ENCODE peak calls at places on chromosomes 1 and 21, in four cellular contexts. G is mucosa of descending colon, Q is thoracic aorta, Y is colonic mucosa. T is an unnamed sample.

GRCh38 chr1:33348194-33348593 is 27.3 kb upstream of the A3GALT2 start:
- DNase-seq in G (no peak), Q (no peak), Y (no peak), T (no peak)

GRCh38 chr1:22872971-22873664 is 99.5 kb downstream of the LACTBL1 start:
- DNase-seq in G (no peak), Q (no peak), Y (no peak), T (no peak)

GRCh38 chr1:117167402-117167801 is 43.3 kb downstream of the VTCN1 start:
- DNase-seq in G (no peak), Q (no peak), Y (no peak), T (no peak)

GRCh38 chr1:154851392-154852177 is 18.5 kb downstream of the KCNN3 start:
- DNase-seq in G (no peak), Q (no peak), Y (no peak), T (no peak)

GRCh38 chr21:37496972-37497371 is 130.4 kb downstream of the DYRK1A start:
- DNase-seq in G (no peak), Q (no peak), Y (no peak), T (no peak)

GRCh38 chr1:63960326-63960725 is 186.5 kb downstream of the ROR1 start:
- DNase-seq in G (no peak), Q (no peak), Y (no peak), T (no peak)

GRCh38 chr1:180507826-180508724 is 5.7 kb upstream of the ACBD6 start:
- DNase-seq in G (no peak), Q (no peak), Y (no peak), T (no peak)

GRCh38 chr1:160726114-160726497 is 12.9 kb upstream of the SLAMF7 start:
- DNase-seq in G (no peak), Q (no peak), Y (no peak), T (no peak)

GRCh38 chr1:100034465-100034864 is 64.7 kb downstream of the SLC35A3 start:
- DNase-seq in G (no peak), Q (no peak), Y (no peak), T (no peak)

GRCh38 chr1:53316058-53316741 is 11.7 kb downstream of the LRP8 start:
- DNase-seq in G (no peak), Q (no peak), Y (no peak), T (no peak)

GRCh38 chr1:150753416-150753815 is 12.2 kb downstream of the CTSS start:
- DNase-seq in G (peak; percentile 54), Q (no peak), Y (peak; percentile 56), T (no peak)

GRCh38 chr1:180131510-180131909 is 23.2 kb upstream of the QSOX1 start:
- DNase-seq in G (no peak), Q (no peak), Y (no peak), T (no peak)

GRCh38 chr1:192277635-192278034 is 39.2 kb upstream of the RGS21 start:
- DNase-seq in G (no peak), Q (no peak), Y (no peak), T (no peak)

GRCh38 chr1:163090321-163090945 is 21.3 kb downstream of the RGS4 start:
- DNase-seq in G (no peak), Q (no peak), Y (no peak), T (no peak)

GRCh38 chr1:40618108-40618507 is 47.4 kb downstream of the RIMS3 start:
- DNase-seq in G (no peak), Q (no peak), Y (no peak), T (no peak)

GRCh38 chr1:19768321-19769210 is 31.1 kb downstream of the TMCO4 start:
- DNase-seq in G (no peak), Q (no peak), Y (no peak), T (no peak)

GRCh38 chr1:170303034-170303433 is 157.3 kb downstream of the NTMT2 start:
- DNase-seq in G (no peak), Q (no peak), Y (no peak), T (no peak)

GRCh38 chr1:232767381-232768074 is 37.7 kb upstream of the MAP10 start:
- DNase-seq in G (peak; percentile 90), Q (peak; percentile 15), Y (peak; percentile 90), T (peak; percentile 78)

GRCh38 chr1:111392042-111392441 is 35.5 kb downstream of the OVGP1 start:
- DNase-seq in G (no peak), Q (no peak), Y (no peak), T (no peak)

GRCh38 chr1:50271337-50271736 is 151.9 kb downstream of the DMRTA2 start:
- DNase-seq in G (no peak), Q (no peak), Y (no peak), T (no peak)

GRCh38 chr1:220127076-220127475 is 33.1 kb downstream of the IARS2 start:
- DNase-seq in G (no peak), Q (no peak), Y (no peak), T (no peak)

GRCh38 chr1:220119043-220119512 is 25.1 kb downstream of the IARS2 start:
- DNase-seq in G (peak; percentile 30), Q (no peak), Y (peak; percentile 50), T (no peak)

GRCh38 chr1:220124542-220124941 is 30.6 kb downstream of the IARS2 start:
- DNase-seq in G (no peak), Q (no peak), Y (no peak), T (no peak)

GRCh38 chr1:220121791-220122530 is 28.0 kb downstream of the IARS2 start:
- DNase-seq in G (peak; percentile 44), Q (no peak), Y (peak; percentile 48), T (no peak)

GRCh38 chr1:220123889-220124288 is 30.0 kb downstream of the IARS2 start:
- DNase-seq in G (peak; percentile 56), Q (no peak), Y (no peak), T (no peak)
- TF ChIP-seq CTCF in G (no peak), Q (peak; percentile 11), Y (peak; percentile 13), T (peak; percentile 31)

DNA sequence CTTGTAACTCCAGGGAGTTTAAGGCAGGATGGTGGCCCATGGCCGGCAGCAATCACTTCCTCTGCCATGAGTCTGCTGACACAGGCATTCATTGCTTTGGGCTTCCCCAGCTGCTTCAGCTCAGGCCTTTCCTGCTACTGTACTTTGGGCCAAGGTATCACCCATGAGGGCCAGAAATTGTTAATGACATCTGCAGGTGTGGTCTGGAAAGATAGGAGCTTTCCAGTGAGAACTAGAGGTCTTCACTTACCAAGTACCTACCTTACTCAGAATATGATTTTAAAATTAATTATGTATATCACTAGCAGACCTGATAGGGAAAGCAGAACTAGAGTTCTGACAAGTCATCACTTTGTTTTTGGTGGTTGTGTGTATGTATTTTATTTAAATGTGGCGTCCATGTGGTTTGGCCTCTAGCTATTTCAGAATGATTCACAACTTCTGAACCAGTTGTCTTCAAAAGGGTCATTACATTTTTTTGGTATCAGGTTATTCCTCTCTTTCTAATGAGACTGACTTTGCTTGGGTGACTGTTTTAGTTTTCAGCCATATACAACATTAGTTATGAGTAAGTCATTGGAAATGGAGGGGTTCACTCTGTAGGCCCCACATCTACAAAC is 2.7 kb downstream of the RGL1 start:
- DNase-seq in G (peak; percentile 26), Q (no peak), Y (no peak), T (no peak)
- H3K4me1 ChIP-seq in G (no peaks in the 10 kb centered on the region), Q (peaks cover 47% of the 10 kb centered on the region), Y (no peaks in the 10 kb centered on the region), T (peaks cover 27% of the 10 kb centered on the region)

GRCh38 chr1:243713470-243714186 is 136.4 kb downstream of the AKT3 start:
- DNase-seq in G (no peak), Q (no peak), Y (no peak), T (no peak)

GRCh38 chr1:243710467-243710866 is 139.6 kb downstream of the AKT3 start:
- DNase-seq in G (no peak), Q (no peak), Y (no peak), T (no peak)

GRCh38 chr1:243712242-243712641 is 137.8 kb downstream of the AKT3 start:
- DNase-seq in G (no peak), Q (no peak), Y (no peak), T (no peak)

GRCh38 chr1:243715285-243715684 is 134.8 kb downstream of the AKT3 start:
- DNase-seq in G (no peak), Q (no peak), Y (no peak), T (no peak)

GRCh38 chr1:243712890-243713425 is 137.1 kb downstream of the AKT3 start:
- DNase-seq in G (no peak), Q (no peak), Y (no peak), T (no peak)
- TF ChIP-seq CTCF in G (no peak), Q (no peak), Y (no peak), T (no peak)

GRCh38 chr1:151827853-151828252 is 3.7 kb downstream of the RORC start:
- DNase-seq in G (no peak), Q (no peak), Y (no peak), T (no peak)
- H3K4me1 ChIP-seq in G (peaks cover 9% of the 10 kb centered on the region), Q (no peaks in the 10 kb centered on the region), Y (peaks cover 14% of the 10 kb centered on the region), T (peaks cover 22% of the 10 kb centered on the region)

T was measured in keratinocyte.